ENCODE peak calls at places on chromosome 16, in seven cellular contexts. G, P, I, M, J, U and O are unnamed samples. For H3K4me1, the result is how much of the 10 kb centered on the place peaks cover.

GRCh38 chr16:50533317-50533716 is 14.9 kb upstream of the NKD1 start:
- DNase-seq in P (no peak), M (no peak), I (no peak), U (no peak), J (no peak), G (no peak), O (no peak)

GRCh38 chr16:30829130-30830071 is 42.4 kb upstream of the ZNF629 start:
- DNase-seq in P (peak), M (no peak), U (no peak), J (peak), G (no peak), I (no peak), O (no peak)

GRCh38 chr16:11094075-11094593 is 149.8 kb downstream of the CLEC16A start:
- DNase-seq in J (peak), U (no peak), P (no peak), M (peak), I (no peak), G (no peak), O (no peak)

GRCh38 chr16:65200857-65201256 is 79.0 kb upstream of the CDH11 start:
- DNase-seq in J (no peak), I (no peak), M (peak), U (no peak), G (no peak), P (no peak), O (no peak)

GRCh38 chr16:47966325-47966724 is 189.5 kb downstream of the ABCC12 start:
- DNase-seq in J (no peak), P (no peak), U (no peak), G (no peak), I (no peak), M (no peak), O (no peak)

GRCh38 chr16:62891-63290 is 9.3 kb downstream of the SNRNP25 start:
- DNase-seq in M (no peak), P (no peak), U (peak), I (no peak), G (no peak), J (no peak), O (no peak)

GRCh38 chr16:55471448-55472097 is 7.4 kb upstream of the MMP2 start:
- DNase-seq in I (no peak), P (no peak), J (no peak), M (peak), G (no peak), U (no peak), O (no peak)

GRCh38 chr16:2425008-2425518 is 4.2 kb upstream of the CCNF start:
- DNase-seq in U (no peak), G (no peak), J (no peak), P (no peak), I (no peak), M (no peak), O (no peak)

GRCh38 chr16:64152010-64152767 is 969.7 kb downstream of the CDH11 start:
- DNase-seq in I (no peak), J (no peak), M (no peak), G (no peak), P (no peak), U (no peak), O (no peak)

GRCh38 chr16:80806957-80807356 is 2.6 kb upstream of the CDYL2 start:
- DNase-seq in P (no peak), I (peak), G (no peak), U (peak), J (no peak), M (peak), O (no peak)

GRCh38 chr16:4182581-4183257 is 59.2 kb downstream of the SRL start:
- DNase-seq in I (no peak), P (no peak), G (no peak), U (no peak), M (no peak), J (no peak), O (no peak)

GRCh38 chr16:29779474-29779873 is 1.4 kb downstream of the ZG16 start:
- DNase-seq in M (no peak), J (no peak), G (no peak), I (no peak), U (no peak), P (no peak), O (no peak)

GRCh38 chr16:50942143-50942542 is 200.3 kb downstream of the CYLD start:
- DNase-seq in P (no peak), M (no peak), J (no peak), U (no peak), G (no peak), I (no peak), O (no peak)

GRCh38 chr16:12356622-12357365 is 380.3 kb downstream of the SNX29 start:
- DNase-seq in J (no peak), P (no peak), I (no peak), M (no peak), G (no peak), U (no peak), O (no peak)

GRCh38 chr16:70740919-70741778 is 55.3 kb upstream of the MTSS2 start:
- DNase-seq in M (peak), U (peak), J (no peak), G (no peak), P (no peak), I (no peak), O (no peak)

GRCh38 chr16:78789556-78789955 is 690.1 kb downstream of the WWOX start:
- DNase-seq in U (no peak), P (no peak), M (no peak), J (peak), G (no peak), I (no peak), O (no peak)

GRCh38 chr16:78792952-78793351 is 693.5 kb downstream of the WWOX start:
- DNase-seq in G (no peak), M (no peak), I (no peak), U (no peak), J (no peak), P (no peak), O (no peak)

GRCh38 chr16:78788276-78788675 is 688.8 kb downstream of the WWOX start:
- DNase-seq in J (no peak), M (no peak), P (no peak), G (no peak), U (no peak), I (no peak), O (no peak)

GRCh38 chr16:78791926-78792325 is 692.5 kb downstream of the WWOX start:
- DNase-seq in M (no peak), I (no peak), P (no peak), U (no peak), G (no peak), J (no peak), O (no peak)

GRCh38 chr16:78791011-78791410 is 691.6 kb downstream of the WWOX start:
- DNase-seq in U (no peak), I (no peak), J (no peak), G (no peak), P (no peak), M (no peak), O (no peak)
- H3K4me3 ChIP-seq in U (no peak), I (no peak), J (no peak), G (no peak), P (no peak), M (no peak), O (no peak)

GRCh38 chr16:46918400-46918799 is 34.2 kb downstream of the GPT2 start:
- DNase-seq in U (no peak), M (no peak), I (no peak), P (no peak), J (no peak), G (no peak), O (no peak)

GRCh38 chr16:46916980-46917379 is 32.8 kb downstream of the GPT2 start:
- DNase-seq in P (no peak), G (peak), U (no peak), M (no peak), I (no peak), J (no peak), O (no peak)

GRCh38 chr16:46920402-46921068 is 36.4 kb downstream of the GPT2 start:
- DNase-seq in I (no peak), P (peak), G (no peak), M (no peak), U (no peak), J (peak), O (no peak)

GRCh38 chr16:46922239-46922638 is 38.1 kb downstream of the GPT2 start:
- DNase-seq in P (peak), G (no peak), J (no peak), M (no peak), U (no peak), I (no peak), O (no peak)

GRCh38 chr16:46918905-46919792 is 35.0 kb downstream of the GPT2 start:
- DNase-seq in P (peak), J (no peak), U (no peak), M (no peak), I (no peak), G (no peak), O (no peak)
- H3K27ac ChIP-seq in P (peak), J (no peak), U (no peak), M (no peak), I (no peak), G (peak), O (no peak)

DNA sequence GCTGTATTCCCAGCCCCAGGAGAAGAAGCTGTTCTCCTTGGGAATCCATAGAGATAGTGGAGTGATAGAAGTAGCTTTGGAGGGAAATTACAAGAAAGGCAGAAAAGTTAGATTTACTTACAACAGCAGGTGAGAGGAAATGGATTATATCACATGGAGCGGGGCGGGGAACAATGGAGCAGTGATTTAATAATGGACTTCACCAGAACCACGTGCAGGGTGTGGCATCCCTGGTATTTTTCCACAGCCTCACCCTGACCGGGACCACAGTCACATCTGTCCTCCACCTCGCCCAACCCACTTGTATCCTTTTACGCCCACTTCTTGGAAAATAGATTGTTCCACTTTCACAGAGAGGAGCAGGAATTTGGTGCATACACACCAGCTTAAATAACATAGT is 16.0 kb upstream of the CYB5B start:
- DNase-seq in G (no peak), P (peak), U (peak), J (peak), M (no peak), I (no peak), O (no peak)
- H3K4me1 ChIP-seq in G (under half), P (under half), U (under half), J (under half), M (under half), I (under half), O (under half)

DNA sequence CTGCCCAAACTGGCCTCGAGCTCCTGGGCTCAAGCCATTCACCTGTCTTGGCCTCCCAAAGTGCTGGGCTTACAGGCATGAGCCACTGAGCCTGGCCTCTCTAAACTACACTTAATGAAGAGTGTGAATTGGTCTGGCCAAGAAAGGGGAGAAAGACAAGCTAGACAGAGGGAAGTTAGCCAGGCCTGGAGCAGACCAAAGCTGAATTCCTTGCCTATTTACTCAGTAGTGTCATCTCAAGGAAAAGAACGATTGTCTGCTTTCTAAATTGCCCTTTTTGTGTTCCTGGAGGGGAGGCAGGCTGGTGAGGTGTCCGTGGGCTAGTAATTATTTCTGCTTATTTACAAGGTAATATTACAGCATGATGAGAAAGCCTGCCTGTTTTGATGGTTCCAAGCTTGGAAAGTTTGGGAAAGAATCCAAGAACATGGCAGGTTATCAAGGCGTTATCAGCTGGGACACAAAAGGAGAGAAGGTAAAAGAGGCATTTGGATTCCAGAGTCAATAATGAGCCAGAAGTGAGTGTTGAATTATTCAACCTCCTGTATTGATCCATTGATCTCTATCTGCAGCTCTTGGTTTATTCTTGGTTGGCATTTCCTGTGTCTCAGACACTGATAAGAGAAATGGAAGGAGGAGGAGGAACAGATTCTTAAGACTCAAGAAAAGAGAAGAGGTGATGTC is 6.3 kb upstream of the CBFB start:
- DNase-seq in U (no peak), G (no peak), P (peak), I (no peak), M (no peak), J (no peak), O (no peak)
- H3K4me3 ChIP-seq in U (no peak), G (no peak), P (no peak), I (no peak), M (no peak), J (no peak), O (no peak)